ENCODE peak calls at places on chromosome 1, in seven cellular contexts. One of them, this sample, is unnamed.

GRCh38 chr1:171642197-171642596 is 10.3 kb downstream of the MYOC start:
- DNase-seq in RWPE1: no peak
- DNase-seq in lower leg skin: no peak
- DNase-seq in HFFc6: no peak
- DNase-seq in astrocyte of the spinal cord: no peak
- DNase-seq in upper lobe of right lung: no peak
- DNase-seq in fibroblast of mammary gland: no peak
- DNase-seq in this sample: no peak

GRCh38 chr1:230894664-230895063 is 26.3 kb upstream of the C1orf198 start:
- DNase-seq in RWPE1: no peak
- DNase-seq in lower leg skin: no peak
- DNase-seq in HFFc6: no peak
- DNase-seq in astrocyte of the spinal cord: no peak
- DNase-seq in upper lobe of right lung: no peak
- DNase-seq in fibroblast of mammary gland: no peak
- DNase-seq in this sample: no peak

GRCh38 chr1:238652346-238652968 is 733.9 kb upstream of the CHRM3 start:
- DNase-seq in RWPE1: no peak
- DNase-seq in lower leg skin: no peak
- DNase-seq in HFFc6: peak
- DNase-seq in astrocyte of the spinal cord: peak
- DNase-seq in upper lobe of right lung: no peak
- DNase-seq in fibroblast of mammary gland: peak
- DNase-seq in this sample: no peak

GRCh38 chr1:54114001-54114400 is 38.8 kb downstream of the CDCP2 start:
- DNase-seq in RWPE1: no peak
- DNase-seq in lower leg skin: no peak
- DNase-seq in HFFc6: no peak
- DNase-seq in astrocyte of the spinal cord: no peak
- DNase-seq in upper lobe of right lung: peak
- DNase-seq in fibroblast of mammary gland: no peak
- DNase-seq in this sample: no peak

GRCh38 chr1:155016231-155016831 is 13.7 kb downstream of the ZBTB7B start:
- DNase-seq in RWPE1: no peak
- DNase-seq in lower leg skin: no peak
- DNase-seq in HFFc6: no peak
- DNase-seq in astrocyte of the spinal cord: no peak
- DNase-seq in upper lobe of right lung: no peak
- DNase-seq in fibroblast of mammary gland: no peak
- DNase-seq in this sample: no peak

GRCh38 chr1:84164567-84165021 is 20.5 kb downstream of the PRKACB start:
- DNase-seq in RWPE1: no peak
- DNase-seq in lower leg skin: no peak
- DNase-seq in HFFc6: no peak
- DNase-seq in astrocyte of the spinal cord: peak
- DNase-seq in upper lobe of right lung: no peak
- DNase-seq in fibroblast of mammary gland: peak
- DNase-seq in this sample: no peak

GRCh38 chr1:212259693-212260480 is 25.3 kb upstream of the PPP2R5A start:
- DNase-seq in RWPE1: no peak
- DNase-seq in lower leg skin: no peak
- DNase-seq in HFFc6: no peak
- DNase-seq in astrocyte of the spinal cord: no peak
- DNase-seq in upper lobe of right lung: no peak
- DNase-seq in fibroblast of mammary gland: no peak
- DNase-seq in this sample: no peak

GRCh38 chr1:239233626-239234025 is 152.7 kb upstream of the CHRM3 start:
- DNase-seq in RWPE1: no peak
- DNase-seq in lower leg skin: no peak
- DNase-seq in HFFc6: no peak
- DNase-seq in astrocyte of the spinal cord: no peak
- DNase-seq in upper lobe of right lung: no peak
- DNase-seq in fibroblast of mammary gland: no peak
- DNase-seq in this sample: no peak

DNA sequence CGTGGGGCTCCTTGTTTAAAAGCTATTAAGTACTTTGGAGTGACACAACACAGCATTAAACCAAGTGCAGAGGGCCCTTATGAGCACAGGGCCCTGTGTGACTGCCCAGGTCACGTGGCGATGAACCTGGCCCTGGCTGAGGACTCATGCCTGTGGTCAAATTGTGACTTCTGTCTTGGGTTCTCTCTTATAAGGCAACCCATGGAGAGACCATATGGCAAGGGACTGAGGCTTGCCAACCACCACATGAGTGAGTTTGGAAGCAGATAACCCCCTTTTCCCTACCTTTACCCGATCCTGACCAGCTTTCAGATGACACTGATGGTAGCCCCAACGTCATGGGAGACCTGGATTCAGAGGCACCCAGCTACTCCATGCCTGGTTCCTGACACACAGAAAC is 140.5 kb downstream of the ZBTB18 start:
- DNase-seq in RWPE1: no peak
- DNase-seq in lower leg skin: no peak
- DNase-seq in HFFc6: no peak
- DNase-seq in astrocyte of the spinal cord: no peak
- DNase-seq in upper lobe of right lung: no peak
- DNase-seq in fibroblast of mammary gland: no peak
- DNase-seq in this sample: no peak
- TF ChIP-seq CTCF in RWPE1: no peak
- TF ChIP-seq CTCF in lower leg skin: no peak
- TF ChIP-seq CTCF in HFFc6: no peak
- TF ChIP-seq CTCF in astrocyte of the spinal cord: no peak
- TF ChIP-seq CTCF in upper lobe of right lung: no peak
- TF ChIP-seq CTCF in fibroblast of mammary gland: no peak
- TF ChIP-seq CTCF in this sample: no peak

DNA sequence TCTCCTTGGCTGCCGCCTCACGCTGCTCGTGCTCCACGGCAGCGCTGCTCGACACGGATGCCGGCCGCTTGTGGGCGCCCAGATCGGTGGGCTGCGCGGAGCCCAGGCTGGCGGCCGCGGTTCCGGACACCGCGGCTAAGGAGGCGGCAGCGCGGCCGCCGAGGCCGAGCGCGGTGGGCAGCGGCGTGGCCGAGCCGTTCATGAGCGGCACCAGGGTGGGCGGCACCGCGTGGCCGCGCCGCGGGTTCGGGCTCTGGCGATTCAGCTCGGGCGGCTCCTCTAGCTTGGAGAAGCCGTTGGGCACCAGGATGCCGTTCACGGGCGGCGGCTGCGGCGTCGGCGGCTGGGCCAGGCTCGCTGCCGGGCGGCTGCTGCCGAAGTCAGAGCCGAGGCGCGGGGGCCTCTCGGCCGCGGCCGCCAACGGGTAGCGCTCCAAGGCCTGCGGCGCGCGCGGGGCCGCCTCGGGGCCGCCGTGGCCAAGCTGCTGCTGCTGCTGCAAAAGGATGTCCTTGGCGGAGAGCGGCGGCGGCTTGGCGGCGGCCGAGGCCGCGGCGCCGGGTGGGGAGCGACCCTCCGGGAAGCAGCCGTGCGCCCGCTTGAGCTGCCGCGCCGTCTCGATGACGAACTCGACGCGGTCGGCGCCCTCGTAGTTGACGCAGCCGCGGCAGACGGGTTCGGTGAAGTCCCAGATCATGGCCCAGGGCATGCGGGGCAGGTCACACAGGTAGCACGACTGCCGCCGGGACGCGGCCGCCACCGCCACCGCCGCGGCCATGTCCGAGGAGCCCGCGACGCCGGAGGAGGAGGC is 1.1 kb downstream of the IRF2BP2 start:
- DNase-seq in RWPE1: no peak
- DNase-seq in lower leg skin: no peak
- DNase-seq in HFFc6: no peak
- DNase-seq in astrocyte of the spinal cord: peak
- DNase-seq in upper lobe of right lung: peak
- DNase-seq in fibroblast of mammary gland: peak
- DNase-seq in this sample: no peak
- TF ChIP-seq CTCF in RWPE1: no peak
- TF ChIP-seq CTCF in lower leg skin: no peak
- TF ChIP-seq CTCF in HFFc6: no peak
- TF ChIP-seq CTCF in astrocyte of the spinal cord: no peak
- TF ChIP-seq CTCF in upper lobe of right lung: no peak
- TF ChIP-seq CTCF in fibroblast of mammary gland: no peak
- TF ChIP-seq CTCF in this sample: no peak

DNA sequence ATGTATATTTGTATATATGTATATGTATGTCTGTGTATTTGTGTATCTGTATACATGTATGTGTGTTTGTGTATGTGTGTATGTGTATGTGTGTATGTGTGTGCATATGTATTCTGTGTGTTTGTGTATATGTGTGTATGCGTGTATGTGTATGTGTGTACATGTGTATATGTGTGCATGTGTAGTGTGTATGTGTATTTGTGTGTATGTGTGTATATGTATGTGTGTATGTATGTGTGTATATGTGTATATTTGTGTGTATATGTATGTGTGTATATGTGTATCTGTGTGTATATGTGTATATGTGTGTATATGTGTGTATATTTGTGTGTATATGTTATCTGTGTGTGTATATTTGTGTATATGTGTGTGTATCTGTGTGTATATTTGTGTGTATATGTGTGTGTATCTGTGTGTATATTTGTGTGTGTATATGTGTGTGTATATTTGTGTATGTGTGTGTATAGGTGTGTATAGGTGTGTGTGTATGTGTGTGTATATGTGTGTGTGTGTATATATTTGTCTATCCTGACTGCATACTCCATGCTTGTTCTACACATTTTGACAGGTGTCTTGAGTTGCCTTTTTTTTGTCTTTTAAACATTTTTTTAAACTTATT is 101.5 kb downstream of the SCCPDH start:
- DNase-seq in RWPE1: no peak
- DNase-seq in lower leg skin: no peak
- DNase-seq in HFFc6: no peak
- DNase-seq in astrocyte of the spinal cord: no peak
- DNase-seq in upper lobe of right lung: no peak
- DNase-seq in fibroblast of mammary gland: no peak
- DNase-seq in this sample: no peak
- TF ChIP-seq CTCF in RWPE1: no peak
- TF ChIP-seq CTCF in lower leg skin: no peak
- TF ChIP-seq CTCF in HFFc6: no peak
- TF ChIP-seq CTCF in astrocyte of the spinal cord: no peak
- TF ChIP-seq CTCF in upper lobe of right lung: no peak
- TF ChIP-seq CTCF in fibroblast of mammary gland: no peak
- TF ChIP-seq CTCF in this sample: no peak

GRCh38 chr1:204192589-204193352 is 3.5 kb downstream of the KISS1 start:
- DNase-seq in RWPE1: no peak
- DNase-seq in lower leg skin: no peak
- DNase-seq in HFFc6: no peak
- DNase-seq in astrocyte of the spinal cord: no peak
- DNase-seq in upper lobe of right lung: no peak
- DNase-seq in fibroblast of mammary gland: no peak
- DNase-seq in this sample: no peak

GRCh38 chr1:204188959-204189639 is 7.2 kb downstream of the KISS1 start:
- DNase-seq in RWPE1: no peak
- DNase-seq in lower leg skin: no peak
- DNase-seq in HFFc6: no peak
- DNase-seq in astrocyte of the spinal cord: no peak
- DNase-seq in upper lobe of right lung: no peak
- DNase-seq in fibroblast of mammary gland: no peak
- DNase-seq in this sample: no peak

GRCh38 chr1:204192046-204192445 is 4.2 kb downstream of the KISS1 start:
- DNase-seq in RWPE1: no peak
- DNase-seq in lower leg skin: no peak
- DNase-seq in HFFc6: no peak
- DNase-seq in astrocyte of the spinal cord: no peak
- DNase-seq in upper lobe of right lung: no peak
- DNase-seq in fibroblast of mammary gland: no peak
- DNase-seq in this sample: no peak

GRCh38 chr1:204190212-204191211 is 5.8 kb downstream of the KISS1 start:
- DNase-seq in RWPE1: peak
- DNase-seq in lower leg skin: no peak
- DNase-seq in HFFc6: no peak
- DNase-seq in astrocyte of the spinal cord: no peak
- DNase-seq in upper lobe of right lung: no peak
- DNase-seq in fibroblast of mammary gland: peak
- DNase-seq in this sample: peak

GRCh38 chr1:204191481-204191880 is 4.8 kb downstream of the KISS1 start:
- DNase-seq in RWPE1: no peak
- DNase-seq in lower leg skin: no peak
- DNase-seq in HFFc6: no peak
- DNase-seq in astrocyte of the spinal cord: no peak
- DNase-seq in upper lobe of right lung: no peak
- DNase-seq in fibroblast of mammary gland: no peak
- DNase-seq in this sample: no peak
- TF ChIP-seq CTCF in RWPE1: no peak
- TF ChIP-seq CTCF in lower leg skin: no peak
- TF ChIP-seq CTCF in HFFc6: no peak
- TF ChIP-seq CTCF in astrocyte of the spinal cord: no peak
- TF ChIP-seq CTCF in upper lobe of right lung: no peak
- TF ChIP-seq CTCF in fibroblast of mammary gland: no peak
- TF ChIP-seq CTCF in this sample: no peak

This sample was measured in HFF-Myc.